ENCODE peak calls at places on chromosomes 2 and 18, in eight cellular contexts. T is NCI-H1092 treated with DMSO at 0.1 percent for 48 hours, Q is amniotic stem cell, O is right cardiac atrium, L is SW 1271, I is RCC 7860, U is psoas muscle, Z is amygdala. G is an unnamed sample.

GRCh38 chr2:5538717-5539116 is 153.5 kb upstream of the SOX11 start:
- DNase-seq in Q (no peak), L (no peak), O (no peak), T (peak; percentile 31), I (no peak), U (no peak), Z (no peak), G (no peak)

GRCh38 chr2:113181491-113182051 is 7.8 kb downstream of the PSD4 start:
- DNase-seq in T (no peak), Z (no peak), L (no peak), U (no peak), I (no peak), Q (no peak), O (no peak), G (no peak)

GRCh38 chr18:9380571-9381390 is 46.2 kb downstream of the TWSG1 start:
- DNase-seq in U (no peak), L (no peak), Q (no peak), I (no peak), O (no peak), T (peak; percentile 86), Z (no peak), G (peak; percentile 65)

GRCh38 chr2:239729151-239729550 is 296.0 kb downstream of the NDUFA10 start:
- DNase-seq in Q (no peak), Z (no peak), L (no peak), T (no peak), O (no peak), U (peak; percentile 5), I (no peak), G (no peak)

GRCh38 chr2:8590940-8591339 is 90.9 kb upstream of the ID2 start:
- DNase-seq in Z (no peak), U (no peak), L (no peak), T (no peak), O (no peak), Q (no peak), I (no peak), G (no peak)

GRCh38 chr2:63590621-63591408 is 2.1 kb downstream of the MDH1 start:
- DNase-seq in T (no peak), O (no peak), I (no peak), Z (no peak), Q (no peak), U (no peak), L (no peak), G (peak; percentile 9)

GRCh38 chr18:67731853-67732252 is 215.3 kb upstream of the DSEL start:
- DNase-seq in I (peak; percentile 6), Z (no peak), T (no peak), Q (no peak), O (no peak), U (no peak), L (no peak), G (peak; percentile 63)

GRCh38 chr2:35454966-35455638 is 900.5 kb upstream of the CRIM1 start:
- DNase-seq in L (peak; percentile 87), U (no peak), I (peak; percentile 90), Q (no peak), Z (no peak), O (no peak), T (no peak), G (no peak)

GRCh38 chr2:88880441-88880953 is 189.0 kb downstream of the RPIA start:
- DNase-seq in L (peak; percentile 71), I (peak; percentile 44), Z (no peak), U (no peak), T (peak; percentile 58), O (no peak), Q (peak; percentile 34), G (peak; percentile 58)

GRCh38 chr2:85181093-85181685 is 48.0 kb downstream of the TCF7L1 start:
- DNase-seq in U (no peak), T (peak; percentile 25), Z (no peak), L (no peak), O (no peak), I (no peak), Q (no peak), G (peak; percentile 18)

GRCh38 chr2:157444643-157445040 is 753 bp upstream of the CYTIP start:
- DNase-seq in I (no peak), O (no peak), L (no peak), Z (no peak), T (no peak), U (no peak), Q (no peak), G (no peak)

GRCh38 chr2:112691761-112692370 is 29.0 kb upstream of the NT5DC4 start:
- DNase-seq in I (peak; percentile 21), O (no peak), T (no peak), L (no peak), U (no peak), Z (no peak), Q (no peak), G (no peak)

GRCh38 chr2:229230215-229230614 is 40.9 kb downstream of the PID1 start:
- DNase-seq in O (no peak), I (no peak), L (no peak), Z (no peak), T (no peak), Q (no peak), U (no peak), G (no peak)

GRCh38 chr2:33275689-33276444 is 200.6 kb upstream of the RASGRP3 start:
- DNase-seq in L (peak; percentile 57), T (no peak), Q (peak; percentile 27), O (peak; percentile 74), I (peak; percentile 91), Z (no peak), U (peak; percentile 63), G (peak; percentile 79)

GRCh38 chr2:20573611-20574422 is 77.1 kb downstream of the HS1BP3 start:
- DNase-seq in I (no peak), O (no peak), Z (no peak), L (no peak), U (peak; percentile 43), T (no peak), Q (no peak), G (peak; percentile 77)

GRCh38 chr2:230435431-230435830 is 19.4 kb downstream of the SP100 start:
- DNase-seq in Z (no peak), L (no peak), U (no peak), I (no peak), O (no peak), Q (no peak), T (no peak), G (no peak)

GRCh38 chr2:171718720-171719119 is 31.5 kb downstream of the DYNC1I2 start:
- DNase-seq in Z (no peak), Q (no peak), O (no peak), I (no peak), T (no peak), L (no peak), U (no peak), G (no peak)

GRCh38 chr18:21183670-21184069 is 58.4 kb upstream of the GREB1L start:
- DNase-seq in L (no peak), U (no peak), T (no peak), I (no peak), Z (no peak), O (no peak), Q (no peak), G (peak; percentile 14)

GRCh38 chr2:138078153-138078552 is 113.9 kb downstream of the HNMT start:
- DNase-seq in T (no peak), O (no peak), U (no peak), Z (peak; percentile 12), L (no peak), I (no peak), Q (no peak), G (no peak)

GRCh38 chr18:46832856-46833255 is 76.0 kb upstream of the ST8SIA5 start:
- DNase-seq in Z (no peak), I (no peak), L (no peak), U (no peak), T (peak; percentile 33), O (no peak), Q (no peak), G (no peak)

GRCh38 chr2:233021771-233022170 is 8.7 kb upstream of the NGEF start:
- DNase-seq in I (peak; percentile 27), Q (no peak), U (no peak), T (no peak), O (no peak), Z (no peak), L (no peak), G (peak; percentile 19)

GRCh38 chr2:27099334-27099955 is 12.9 kb downstream of the KHK start:
- DNase-seq in L (no peak), Z (no peak), O (no peak), Q (no peak), U (no peak), T (no peak), I (no peak), G (no peak)

GRCh38 chr2:56108806-56109205 is 75.0 kb upstream of the CCDC85A start:
- DNase-seq in O (no peak), T (no peak), Q (no peak), Z (no peak), L (no peak), I (no peak), U (no peak), G (no peak)

GRCh38 chr2:33134086-33134763 is 187.5 kb downstream of the LTBP1 start:
- DNase-seq in Z (peak; percentile 14), Q (peak; percentile 88), U (peak; percentile 65), O (peak; percentile 65), I (peak; percentile 89), L (peak; percentile 8), T (peak; percentile 85), G (peak; percentile 96)

G was measured in EH.